ENCODE peak calls at places on chromosomes 7 and 10, in four cellular contexts. K is Calu3; O is transverse colon; T is CD8-positive, alpha-beta memory T cell. C is an unnamed sample.

GRCh38 chr7:835021-835420 is 2.7 kb downstream of the SUN1 start:
- DNase-seq in K (no peak), O (no peak), T (no peak), C (no peak)

GRCh38 chr10:97575101-97575668 is 2.6 kb downstream of the ANKRD2 start:
- DNase-seq in K (no peak), O (no peak), T (no peak), C (no peak)

GRCh38 chr10:34254596-34254995 is 560.5 kb downstream of the PARD3 start:
- DNase-seq in K (peak), O (peak), T (no peak), C (no peak)

GRCh38 chr7:38211940-38212339 is 33.9 kb downstream of the STARD3NL start:
- DNase-seq in K (no peak), O (no peak), T (no peak), C (no peak)

GRCh38 chr10:90587081-90587491 is 270.8 kb downstream of the HTR7 start:
- DNase-seq in K (no peak), O (no peak), T (no peak), C (no peak)

GRCh38 chr7:54833021-54833467 is 74.0 kb upstream of the SEC61G start:
- DNase-seq in K (no peak), O (no peak), T (no peak), C (no peak)

GRCh38 chr10:120048358-120048757 is 155.8 kb downstream of the SEC23IP start:
- DNase-seq in K (no peak), O (no peak), T (no peak), C (no peak)

GRCh38 chr7:106012935-106013439 is 49.9 kb downstream of the CDHR3 start:
- DNase-seq in K (no peak), O (no peak), T (no peak), C (no peak)

GRCh38 chr10:45253183-45253914 is 62.1 kb downstream of the OR13A1 start:
- DNase-seq in K (no peak), O (no peak), T (no peak), C (no peak)

GRCh38 chr7:66697451-66698438 is 42.8 kb upstream of the RABGEF1 start:
- DNase-seq in K (no peak), O (no peak), T (no peak), C (no peak)

GRCh38 chr7:132398253-132398913 is 177.9 kb downstream of the PLXNA4 start:
- DNase-seq in K (no peak), O (no peak), T (no peak), C (no peak)

GRCh38 chr10:96417432-96417831 is 58.6 kb upstream of the OPALIN start:
- DNase-seq in K (no peak), O (no peak), T (no peak), C (no peak)

C was measured in testis.